ENCODE peak calls at places on chromosomes 12 and 14, in four cellular contexts. One of them, this sample, is unnamed.

GRCh38 chr14:104385189-104386135 is 194.1 kb upstream of the C14orf180 start:
- DNase-seq in stimulated activated CD4-positive, alpha-beta T cell treated with anti-CD3 and anti-CD28 coated beads, Interleukin-2, amount 100 ng/mL, for 48 hours: no peak
- DNase-seq in endodermal cell: peak; percentile 34
- DNase-seq in T-cell: no peak
- DNase-seq in this sample: no peak

GRCh38 chr12:120394483-120395367 is 25.8 kb upstream of the MSI1 start:
- DNase-seq in stimulated activated CD4-positive, alpha-beta T cell treated with anti-CD3 and anti-CD28 coated beads, Interleukin-2, amount 100 ng/mL, for 48 hours: no peak
- DNase-seq in endodermal cell: peak; percentile 97
- DNase-seq in T-cell: no peak
- DNase-seq in this sample: no peak

GRCh38 chr14:77862154-77862783 is 62.4 kb downstream of the ADCK1 start:
- DNase-seq in stimulated activated CD4-positive, alpha-beta T cell treated with anti-CD3 and anti-CD28 coated beads, Interleukin-2, amount 100 ng/mL, for 48 hours: peak; percentile 79
- DNase-seq in endodermal cell: peak; percentile 97
- DNase-seq in T-cell: peak; percentile 65
- DNase-seq in this sample: peak; percentile 35

GRCh38 chr12:53602176-53602942 is 23.8 kb downstream of the ATF7 start:
- DNase-seq in endodermal cell: no peak
- DNase-seq in T-cell: no peak
- DNase-seq in stimulated activated CD4-positive, alpha-beta T cell treated with anti-CD3 and anti-CD28 coated beads, Interleukin-2, amount 100 ng/mL, for 48 hours: no peak
- DNase-seq in this sample: no peak

GRCh38 chr12:34022079-34022830 is at the start of gene ALG10:
- DNase-seq in endodermal cell: peak; percentile 99
- DNase-seq in T-cell: peak; percentile 95
- DNase-seq in stimulated activated CD4-positive, alpha-beta T cell treated with anti-CD3 and anti-CD28 coated beads, Interleukin-2, amount 100 ng/mL, for 48 hours: peak; percentile 89
- DNase-seq in this sample: peak; percentile 78

GRCh38 chr14:64704145-64704742 is at the start of gene PLEKHG3:
- DNase-seq in T-cell: peak; percentile 26
- DNase-seq in stimulated activated CD4-positive, alpha-beta T cell treated with anti-CD3 and anti-CD28 coated beads, Interleukin-2, amount 100 ng/mL, for 48 hours: no peak
- DNase-seq in endodermal cell: peak; percentile 94
- DNase-seq in this sample: no peak

GRCh38 chr12:93347054-93347786 is 30.5 kb upstream of the NUDT4 start:
- DNase-seq in stimulated activated CD4-positive, alpha-beta T cell treated with anti-CD3 and anti-CD28 coated beads, Interleukin-2, amount 100 ng/mL, for 48 hours: no peak
- DNase-seq in endodermal cell: no peak
- DNase-seq in T-cell: no peak
- DNase-seq in this sample: no peak

GRCh38 chr14:73713804-73714655 is at the start of gene PNMA1:
- DNase-seq in T-cell: peak; percentile 84
- DNase-seq in endodermal cell: peak; percentile 94
- DNase-seq in stimulated activated CD4-positive, alpha-beta T cell treated with anti-CD3 and anti-CD28 coated beads, Interleukin-2, amount 100 ng/mL, for 48 hours: peak; percentile 83
- DNase-seq in this sample: no peak

GRCh38 chr12:89576572-89577220 is 50.8 kb upstream of the POC1B start:
- DNase-seq in endodermal cell: no peak
- DNase-seq in T-cell: no peak
- DNase-seq in stimulated activated CD4-positive, alpha-beta T cell treated with anti-CD3 and anti-CD28 coated beads, Interleukin-2, amount 100 ng/mL, for 48 hours: no peak
- DNase-seq in this sample: no peak

GRCh38 chr12:104453133-104453532 is 3.6 kb upstream of the CHST11 start:
- DNase-seq in endodermal cell: no peak
- DNase-seq in T-cell: no peak
- DNase-seq in stimulated activated CD4-positive, alpha-beta T cell treated with anti-CD3 and anti-CD28 coated beads, Interleukin-2, amount 100 ng/mL, for 48 hours: no peak
- DNase-seq in this sample: no peak

This sample was measured in CMK.